ENCODE peak calls at places on chromosomes 13 and 19, in seven cellular contexts. K is HCT116, T is H1, N is HepG2, I is K562, E is SK-N-SH, J is GM12878. D is an unnamed sample.

GRCh38 chr13:51444922-51445321 is 7.9 kb downstream of the INTS6 start:
- DNase-seq in K (peak), T (no peak), N (no peak), I (no peak), E (peak), J (no peak), D (no peak)

GRCh38 chr19:8304841-8305621 is 3.1 kb downstream of the CD320 start:
- DNase-seq in K (peak), T (peak), N (no peak), I (peak), E (peak), J (no peak), D (peak)

GRCh38 chr13:62687727-62688126 is 1272.1 kb upstream of the PCDH20 start:
- DNase-seq in K (no peak), T (no peak), N (no peak), I (no peak), E (no peak), J (no peak), D (no peak)

GRCh38 chr13:28819748-28820098 is 416 bp upstream of the MTUS2 start:
- DNase-seq in K (no peak), T (peak), N (peak), I (peak), E (peak), J (no peak), D (peak)

GRCh38 chr19:50947123-50947522 is 5.7 kb downstream of the KLK5 start:
- DNase-seq in K (no peak), T (no peak), N (no peak), I (no peak), E (no peak), J (no peak), D (no peak)

GRCh38 chr19:58361900-58362271 is 665 bp downstream of the ZNF497 start:
- DNase-seq in K (peak), T (no peak), N (peak), I (peak), E (peak), J (no peak), D (peak)

GRCh38 chr13:112346173-112346898 is 29.8 kb upstream of the SPACA7 start:
- DNase-seq in K (peak), T (peak), N (no peak), I (peak), E (no peak), J (no peak), D (no peak)

GRCh38 chr19:10292789-10293636 is 3.3 kb downstream of the ICAM5 start:
- DNase-seq in K (no peak), T (no peak), N (no peak), I (peak), E (no peak), J (no peak), D (no peak)

GRCh38 chr13:113110048-113110851 is 4.7 kb downstream of the F7 start:
- DNase-seq in K (no peak), T (no peak), N (no peak), I (no peak), E (peak), J (no peak), D (no peak)

GRCh38 chr19:27822336-27822735 is 1390.6 kb downstream of the UQCRFS1 start:
- DNase-seq in K (no peak), T (no peak), N (no peak), I (no peak), E (no peak), J (no peak), D (no peak)

GRCh38 chr19:40233811-40234389 is 7.4 kb upstream of the CCNP start:
- DNase-seq in K (no peak), T (no peak), N (no peak), I (no peak), E (no peak), J (no peak), D (no peak)

GRCh38 chr19:5147971-5148793 is 179.3 kb downstream of the KDM4B start:
- DNase-seq in K (no peak), T (no peak), N (no peak), I (no peak), E (no peak), J (no peak), D (no peak)

GRCh38 chr19:41999071-41999877 is 5.2 kb upstream of the ATP1A3 start:
- DNase-seq in K (no peak), T (peak), N (no peak), I (no peak), E (peak), J (no peak), D (no peak)

GRCh38 chr13:112450567-112451240 is 74.5 kb downstream of the SPACA7 start:
- DNase-seq in K (no peak), T (peak), N (no peak), I (no peak), E (no peak), J (no peak), D (no peak)

GRCh38 chr19:15540435-15540834 is 32.1 kb downstream of the CYP4F22 start:
- DNase-seq in K (no peak), T (no peak), N (peak), I (no peak), E (no peak), J (no peak), D (no peak)

GRCh38 chr19:6743071-6743470 is 3.6 kb downstream of the TRIP10 start:
- DNase-seq in K (no peak), T (no peak), N (no peak), I (no peak), E (no peak), J (no peak), D (no peak)

GRCh38 chr19:43776285-43776684 is 4.5 kb downstream of the KCNN4 start:
- DNase-seq in K (no peak), T (no peak), N (no peak), I (peak), E (no peak), J (no peak), D (no peak)

DNA sequence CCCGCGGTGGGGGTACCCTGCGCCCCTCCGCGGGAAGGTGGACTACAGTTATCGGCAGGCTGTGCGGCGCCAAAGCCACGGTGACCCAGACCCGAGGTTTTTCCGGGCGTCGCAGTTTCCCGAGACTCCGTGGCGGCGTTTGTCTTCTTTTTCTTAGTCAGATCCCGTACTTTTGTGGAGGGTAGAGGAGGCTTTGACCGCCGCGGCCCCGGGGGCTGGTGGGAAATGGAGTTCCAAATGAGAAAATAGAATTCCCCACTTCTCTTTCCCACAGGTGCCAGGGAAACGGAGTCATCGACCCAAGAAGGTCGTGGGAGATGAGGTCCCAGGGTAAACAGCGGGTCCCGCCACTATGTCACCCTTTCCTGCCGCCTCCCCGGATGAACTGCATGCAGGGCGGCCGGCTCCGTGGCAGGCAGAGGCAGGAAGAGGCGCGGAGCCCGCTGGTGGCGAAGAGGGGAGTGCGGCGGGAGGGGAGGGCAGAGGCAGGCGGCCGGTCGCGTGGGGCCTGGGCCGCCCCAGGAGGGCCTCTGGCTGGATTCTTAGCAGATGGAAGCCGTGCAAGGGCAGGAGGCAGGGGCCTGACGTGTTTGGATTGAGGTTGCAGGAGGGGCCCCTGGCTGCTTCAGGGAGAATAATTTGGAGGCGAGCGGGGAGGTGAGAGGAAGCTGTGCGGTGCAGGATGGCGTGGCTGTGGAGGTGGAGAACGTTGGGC is 11.5 kb downstream of the CYTH2 start:
- DNase-seq in K (no peak), T (no peak), N (no peak), I (no peak), E (no peak), J (no peak), D (no peak)
- TF ChIP-seq JUND in K (no peak), T (no peak), N (no peak), I (no peak), E (no peak), J (no peak), D (no peak)

DNA sequence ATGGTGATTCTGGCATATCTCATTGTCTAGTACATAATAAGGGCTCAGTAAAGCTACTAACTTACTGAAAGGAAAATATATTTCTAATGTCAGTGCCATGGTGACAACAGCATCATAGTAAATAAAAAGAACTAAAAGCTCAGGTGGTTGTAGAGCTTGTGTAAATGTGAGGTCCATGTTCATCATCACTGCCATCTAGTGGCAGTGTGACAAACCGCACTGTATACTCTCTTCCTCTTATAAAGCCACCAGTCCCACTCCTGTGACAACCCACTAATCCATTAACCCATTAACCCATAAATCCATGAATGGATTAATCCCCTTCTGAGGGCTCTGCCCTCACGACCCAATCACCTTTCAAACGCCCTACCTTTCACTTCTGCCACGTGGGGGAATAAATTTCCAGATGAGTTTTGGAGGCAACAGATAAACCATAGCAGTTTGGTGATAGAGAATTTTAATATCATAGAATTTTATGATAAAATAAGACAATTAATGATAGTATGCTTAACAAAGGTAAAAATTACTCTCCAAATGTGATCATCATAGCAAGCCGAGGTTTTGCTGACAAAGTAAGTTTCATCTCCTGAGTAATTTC is 160.4 kb upstream of the SGCG start:
- DNase-seq in K (peak), T (peak), N (peak), I (peak), E (peak), J (peak), D (peak)
- TF ChIP-seq JUND in K (no peak), T (no peak), N (no peak), I (no peak), E (no peak), J (no peak), D (no peak)

DNA sequence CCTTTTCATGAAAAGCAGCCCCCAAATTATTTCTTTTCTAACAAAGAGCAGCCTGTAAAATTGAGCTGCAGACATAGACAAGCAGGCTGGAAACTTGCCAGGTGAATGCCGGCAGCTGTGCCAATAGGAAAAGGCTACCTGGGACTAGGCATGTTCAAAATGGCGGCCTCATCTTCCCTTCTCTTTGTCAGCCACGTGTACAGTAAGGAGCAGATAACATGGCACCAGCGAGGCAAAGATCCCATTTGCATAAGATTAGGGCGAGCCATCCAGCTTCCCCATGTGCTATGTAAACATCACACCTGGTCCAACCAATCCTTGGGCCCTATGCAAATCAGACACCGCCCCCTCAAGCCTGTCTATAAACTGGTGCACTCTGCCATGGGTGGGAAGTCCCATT is 31.2 kb upstream of the CACNA1A start:
- DNase-seq in K (no peak), T (no peak), N (no peak), I (peak), E (no peak), J (no peak), D (peak)
- TF ChIP-seq JUND in K (no peak), T (no peak), N (no peak), I (no peak), E (no peak), J (no peak), D (no peak)

GRCh38 chr19:37537391-37537947 is 30.7 kb downstream of the ZNF793 start:
- DNase-seq in K (no peak), T (no peak), N (no peak), I (no peak), E (no peak), J (no peak), D (no peak)
- TF ChIP-seq JUND in K (no peak), T (no peak), N (no peak), I (no peak), E (no peak), J (no peak), D (no peak)

DNA sequence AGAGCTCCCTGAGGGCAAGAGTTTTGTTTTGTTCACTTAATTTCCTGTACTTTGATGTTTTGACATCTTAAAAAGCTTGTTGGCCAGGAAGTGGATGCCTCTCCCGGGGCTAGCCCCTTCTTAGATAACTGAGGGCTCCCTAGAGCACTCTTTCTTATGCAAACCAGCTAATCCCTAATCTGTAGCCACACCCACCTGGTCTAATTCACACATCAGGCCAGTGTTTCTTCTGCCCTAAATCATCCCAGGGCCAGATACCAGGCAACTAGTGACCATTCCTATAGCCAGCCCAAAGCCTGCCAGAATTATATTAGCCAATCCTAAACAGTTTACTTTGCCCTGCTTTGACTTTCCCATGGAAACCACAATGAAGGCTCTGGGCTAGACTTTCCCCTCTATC is 24.7 kb downstream of the WBP4 start:
- DNase-seq in K (no peak), T (no peak), N (no peak), I (no peak), E (no peak), J (no peak), D (no peak)
- TF ChIP-seq JUND in K (no peak), T (no peak), N (no peak), I (no peak), E (no peak), J (no peak), D (no peak)

GRCh38 chr13:94679614-94680013 is 32.7 kb downstream of the SOX21 start:
- DNase-seq in K (no peak), T (no peak), N (no peak), I (no peak), E (no peak), J (no peak), D (no peak)

GRCh38 chr13:94674609-94675348 is 37.6 kb downstream of the SOX21 start:
- DNase-seq in K (peak), T (peak), N (peak), I (peak), E (peak), J (no peak), D (peak)

GRCh38 chr13:94673841-94674240 is 38.5 kb downstream of the SOX21 start:
- DNase-seq in K (no peak), T (no peak), N (no peak), I (no peak), E (no peak), J (no peak), D (no peak)

GRCh38 chr13:94678845-94679244 is 33.5 kb downstream of the SOX21 start:
- DNase-seq in K (no peak), T (no peak), N (no peak), I (no peak), E (no peak), J (no peak), D (no peak)

DNA sequence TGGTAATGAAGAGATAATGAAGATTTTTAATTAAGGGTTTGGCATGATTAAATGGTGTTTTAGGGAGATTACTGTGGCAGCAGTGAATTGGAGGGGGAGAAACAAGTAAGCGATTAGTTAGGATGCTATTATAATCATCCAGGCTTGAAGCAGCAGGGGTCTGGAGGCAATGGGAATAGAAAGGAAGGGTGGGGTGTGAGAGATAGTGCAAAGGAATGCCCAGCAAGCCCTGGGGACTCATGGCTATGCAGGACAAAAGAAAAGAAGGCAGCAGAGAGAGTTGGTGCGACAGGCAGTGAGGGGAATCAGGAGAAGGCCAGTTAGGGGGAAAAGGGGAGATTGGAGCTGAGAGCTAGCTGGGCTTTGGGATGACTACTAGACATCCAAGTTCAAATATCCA is 34.5 kb downstream of the SOX21 start:
- DNase-seq in K (no peak), T (no peak), N (no peak), I (no peak), E (no peak), J (no peak), D (no peak)
- TF ChIP-seq JUND in K (no peak), T (no peak), N (no peak), I (no peak), E (no peak), J (no peak), D (no peak)

GRCh38 chr13:27709779-27710178 is 82.5 kb upstream of the GSX1 start:
- DNase-seq in K (no peak), T (no peak), N (peak), I (no peak), E (no peak), J (no peak), D (no peak)

GRCh38 chr13:27708325-27708724 is 84.0 kb upstream of the GSX1 start:
- DNase-seq in K (no peak), T (no peak), N (no peak), I (no peak), E (no peak), J (no peak), D (no peak)

GRCh38 chr13:27713767-27714166 is 78.5 kb upstream of the GSX1 start:
- DNase-seq in K (no peak), T (no peak), N (no peak), I (no peak), E (no peak), J (no peak), D (no peak)

DNA sequence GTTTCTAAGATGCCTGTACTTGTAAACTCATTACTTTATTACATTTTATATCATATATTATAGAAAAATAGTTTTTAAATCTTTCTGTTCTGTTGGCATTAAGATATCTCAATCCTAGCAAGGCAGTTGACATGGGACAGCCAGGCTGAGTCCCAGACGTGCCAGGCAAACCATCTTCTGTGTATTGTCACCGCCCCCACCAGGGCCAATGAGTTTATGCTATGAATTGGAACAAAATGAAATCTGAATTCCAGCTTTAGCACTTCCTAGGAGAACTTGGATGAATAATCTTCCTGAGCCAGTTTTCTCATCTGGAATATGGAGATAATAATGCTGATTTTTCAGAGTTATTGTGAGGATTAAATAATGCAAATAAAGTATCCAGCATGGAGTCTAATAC is 79.9 kb upstream of the GSX1 start:
- DNase-seq in K (no peak), T (no peak), N (peak), I (no peak), E (peak), J (no peak), D (peak)
- TF ChIP-seq JUND in K (no peak), T (no peak), N (no peak), I (no peak), E (no peak), J (no peak), D (no peak)

GRCh38 chr19:17538684-17539287 is 16.7 kb upstream of the COLGALT1 start:
- DNase-seq in K (no peak), T (no peak), N (no peak), I (no peak), E (no peak), J (no peak), D (no peak)
- TF ChIP-seq JUND in K (no peak), T (no peak), N (no peak), I (no peak), E (no peak), J (no peak), D (no peak)

D was measured in T47D.